ENCODE peak calls at places on chromosomes 11 and 22, in five cellular contexts. One of them, this sample, is unnamed.

GRCh38 chr22:37817705-37818311 is 5.4 kb upstream of the GALR3 start:
- DNase-seq in spleen: peak
- DNase-seq in GM12878: no peak
- DNase-seq in sigmoid colon: peak
- DNase-seq in H1: peak
- DNase-seq in this sample: peak

GRCh38 chr11:3007404-3008010 is 15.4 kb upstream of the NAP1L4 start:
- DNase-seq in spleen: no peak
- DNase-seq in sigmoid colon: peak
- DNase-seq in GM12878: no peak
- DNase-seq in H1: no peak
- DNase-seq in this sample: no peak

GRCh38 chr11:116644948-116645305 is 127.9 kb downstream of the BUD13 start:
- DNase-seq in sigmoid colon: no peak
- DNase-seq in H1: no peak
- DNase-seq in GM12878: no peak
- DNase-seq in spleen: no peak
- DNase-seq in this sample: no peak

GRCh38 chr22:49163960-49164690 is 663.5 kb downstream of the BRD1 start:
- DNase-seq in H1: no peak
- DNase-seq in GM12878: no peak
- DNase-seq in spleen: no peak
- DNase-seq in sigmoid colon: no peak
- DNase-seq in this sample: no peak

GRCh38 chr22:49934891-49935557 is 16.6 kb downstream of the CRELD2 start:
- DNase-seq in H1: peak
- DNase-seq in spleen: peak
- DNase-seq in sigmoid colon: peak
- DNase-seq in GM12878: no peak
- DNase-seq in this sample: peak

GRCh38 chr22:23845661-23846469 is 7.1 kb upstream of the DERL3 start:
- DNase-seq in spleen: peak
- DNase-seq in sigmoid colon: no peak
- DNase-seq in H1: no peak
- DNase-seq in GM12878: no peak
- DNase-seq in this sample: no peak

GRCh38 chr22:39954584-39955055 is 5.6 kb upstream of the TMA7B start:
- DNase-seq in GM12878: no peak
- DNase-seq in spleen: no peak
- DNase-seq in sigmoid colon: no peak
- DNase-seq in H1: no peak
- DNase-seq in this sample: no peak

GRCh38 chr22:44567846-44568493 is 69.9 kb upstream of the RTL6 start:
- DNase-seq in spleen: peak
- DNase-seq in H1: no peak
- DNase-seq in GM12878: no peak
- DNase-seq in sigmoid colon: peak
- DNase-seq in this sample: peak

GRCh38 chr11:70733327-70734325 is 335.3 kb downstream of the CTTN start:
- DNase-seq in GM12878: no peak
- DNase-seq in H1: no peak
- DNase-seq in sigmoid colon: no peak
- DNase-seq in spleen: peak
- DNase-seq in this sample: no peak

GRCh38 chr11:122069946-122070345 is 46.1 kb downstream of the BLID start:
- DNase-seq in H1: no peak
- DNase-seq in spleen: no peak
- DNase-seq in sigmoid colon: peak
- DNase-seq in GM12878: no peak
- DNase-seq in this sample: peak
- TF ChIP-seq POLR2AphosphoS5 in H1: no peak
- TF ChIP-seq POLR2AphosphoS5 in spleen: no peak
- TF ChIP-seq POLR2AphosphoS5 in sigmoid colon: no peak
- TF ChIP-seq POLR2AphosphoS5 in GM12878: no peak
- TF ChIP-seq POLR2AphosphoS5 in this sample: no peak

GRCh38 chr11:62241095-62241494 is 944 bp upstream of the SCGB1D2 start:
- DNase-seq in sigmoid colon: no peak
- DNase-seq in spleen: no peak
- DNase-seq in H1: no peak
- DNase-seq in GM12878: no peak
- DNase-seq in this sample: no peak
- TF ChIP-seq POLR2AphosphoS5 in sigmoid colon: no peak
- TF ChIP-seq POLR2AphosphoS5 in spleen: no peak
- TF ChIP-seq POLR2AphosphoS5 in H1: no peak
- TF ChIP-seq POLR2AphosphoS5 in GM12878: no peak
- TF ChIP-seq POLR2AphosphoS5 in this sample: no peak

GRCh38 chr11:15114501-15115475 is at the start of gene INSC:
- DNase-seq in H1: peak
- DNase-seq in sigmoid colon: no peak
- DNase-seq in GM12878: no peak
- DNase-seq in spleen: no peak
- DNase-seq in this sample: no peak
- TF ChIP-seq POLR2AphosphoS5 in H1: no peak
- TF ChIP-seq POLR2AphosphoS5 in sigmoid colon: peak
- TF ChIP-seq POLR2AphosphoS5 in GM12878: no peak
- TF ChIP-seq POLR2AphosphoS5 in spleen: no peak
- TF ChIP-seq POLR2AphosphoS5 in this sample: no peak

GRCh38 chr22:36377022-36377631 is 10.6 kb downstream of the MYH9 start:
- DNase-seq in GM12878: no peak
- DNase-seq in sigmoid colon: no peak
- DNase-seq in H1: no peak
- DNase-seq in spleen: no peak
- DNase-seq in this sample: no peak
- TF ChIP-seq POLR2AphosphoS5 in GM12878: peak
- TF ChIP-seq POLR2AphosphoS5 in sigmoid colon: no peak
- TF ChIP-seq POLR2AphosphoS5 in H1: no peak
- TF ChIP-seq POLR2AphosphoS5 in spleen: no peak
- TF ChIP-seq POLR2AphosphoS5 in this sample: peak

GRCh38 chr11:65491614-65492386 is 7.0 kb upstream of the MALAT1 start:
- DNase-seq in GM12878: no peak
- DNase-seq in spleen: no peak
- DNase-seq in sigmoid colon: peak
- DNase-seq in H1: peak
- DNase-seq in this sample: peak
- TF ChIP-seq POLR2AphosphoS5 in GM12878: no peak
- TF ChIP-seq POLR2AphosphoS5 in spleen: peak
- TF ChIP-seq POLR2AphosphoS5 in sigmoid colon: peak
- TF ChIP-seq POLR2AphosphoS5 in H1: no peak
- TF ChIP-seq POLR2AphosphoS5 in this sample: peak